ENCODE peak calls at places on chromosomes 13 and 19, in eight cellular contexts. F is A549; G is cardiac fibroblast; B is CD8-positive, alpha-beta memory T cell; N is mucosa of descending colon; Q is AG04449; P is psoas muscle; S is heart right ventricle. Z is an unnamed sample.
A peak's percentile ranks its signal among the peaks of the same experiment; 100 is the strongest.

GRCh38 chr19:10111405-10111811 is at the start of gene P2RY11:
- DNase-seq in N (peak; percentile 59), F (no peak), P (no peak), Q (no peak), G (no peak), B (peak; percentile 83), S (no peak), Z (no peak)

GRCh38 chr13:109243311-109243951 is 543.0 kb downstream of the IRS2 start:
- DNase-seq in N (no peak), G (peak; percentile 98), B (no peak), F (peak; percentile 64), P (no peak), S (peak; percentile 40), Q (peak; percentile 71), Z (peak; percentile 88)

GRCh38 chr13:85137516-85137915 is 661.7 kb downstream of the SLITRK6 start:
- DNase-seq in G (no peak), N (no peak), P (no peak), S (no peak), F (no peak), B (no peak), Q (no peak), Z (no peak)

GRCh38 chr13:43934273-43934672 is 54.6 kb downstream of the LACC1 start:
- DNase-seq in G (peak; percentile 8), N (no peak), P (no peak), F (peak; percentile 6), B (no peak), S (no peak), Q (no peak), Z (no peak)

GRCh38 chr19:49205114-49205513 is 47.5 kb downstream of the TRPM4 start:
- DNase-seq in N (no peak), Q (no peak), G (no peak), P (no peak), S (no peak), B (no peak), F (no peak), Z (no peak)

GRCh38 chr19:18999896-19000620 is 33.3 kb downstream of the SUGP2 start:
- DNase-seq in F (peak; percentile 20), N (no peak), G (peak; percentile 24), B (no peak), S (no peak), Q (no peak), P (no peak), Z (no peak)

GRCh38 chr19:43469160-43469480 is 3.7 kb upstream of the LYPD3 start:
- DNase-seq in N (no peak), F (no peak), P (no peak), S (no peak), G (peak; percentile 20), Q (no peak), B (no peak), Z (no peak)

GRCh38 chr13:102317593-102317992 is 84.3 kb downstream of the FGF14 start:
- DNase-seq in B (no peak), S (peak; percentile 92), G (peak; percentile 38), Q (no peak), P (peak; percentile 87), N (peak; percentile 51), F (no peak), Z (peak; percentile 84)

GRCh38 chr19:33389574-33390119 is 16.1 kb downstream of the CEBPG start:
- DNase-seq in F (no peak), P (no peak), Q (no peak), G (no peak), S (no peak), B (peak; percentile 38), N (peak; percentile 57), Z (no peak)

GRCh38 chr19:47331931-47332547 is at the start of gene C5AR2:
- DNase-seq in F (peak; percentile 53), N (no peak), Q (no peak), B (no peak), G (peak; percentile 45), P (peak; percentile 42), S (no peak), Z (peak; percentile 36)

GRCh38 chr19:38264486-38265212 is at the start of gene SPINT2:
- DNase-seq in F (no peak), N (no peak), G (no peak), S (no peak), Q (no peak), P (no peak), B (peak; percentile 72), Z (no peak)

GRCh38 chr19:35797663-35798062 is 15.0 kb downstream of the PRODH2 start:
- DNase-seq in S (no peak), G (no peak), Q (no peak), B (no peak), N (no peak), F (no peak), P (no peak), Z (no peak)

GRCh38 chr19:44142014-44142523 is 715 bp downstream of the ZNF234 start:
- DNase-seq in S (peak; percentile 7), P (peak; percentile 14), B (no peak), G (peak; percentile 52), Q (no peak), N (no peak), F (no peak), Z (no peak)

GRCh38 chr13:36030670-36031331 is 100.4 kb downstream of the DCLK1 start:
- DNase-seq in S (peak; percentile 28), B (no peak), G (peak; percentile 91), Q (peak; percentile 2), F (no peak), P (no peak), N (no peak), Z (peak; percentile 92)

GRCh38 chr13:36862722-36863121 is 43.7 kb downstream of the RFXAP start:
- DNase-seq in S (no peak), N (no peak), F (no peak), Q (no peak), B (no peak), G (no peak), P (no peak), Z (no peak)

GRCh38 chr19:50657672-50658437 is 8.6 kb downstream of the C19orf81 start:
- DNase-seq in P (peak; percentile 82), G (peak; percentile 96), N (peak; percentile 60), B (peak; percentile 67), S (peak; percentile 84), F (peak; percentile 100), Q (peak; percentile 95), Z (peak; percentile 93)

GRCh38 chr19:50654882-50655281 is 5.6 kb downstream of the C19orf81 start:
- DNase-seq in G (no peak), B (no peak), F (peak; percentile 58), N (no peak), P (no peak), Q (no peak), S (no peak), Z (no peak)

GRCh38 chr19:50658438-50659317 is 9.4 kb downstream of the C19orf81 start:
- DNase-seq in N (peak; percentile 60), F (peak; percentile 95), S (peak; percentile 53), B (no peak), P (peak; percentile 49), G (peak; percentile 46), Q (no peak), Z (peak; percentile 34)

GRCh38 chr19:50659318-50660082 is 10.3 kb downstream of the C19orf81 start:
- DNase-seq in P (no peak), N (no peak), G (no peak), Q (no peak), F (no peak), B (no peak), S (no peak), Z (no peak)

GRCh38 chr19:50657222-50657669 is 8.0 kb downstream of the C19orf81 start:
- DNase-seq in G (no peak), B (no peak), Q (no peak), S (no peak), N (no peak), P (no peak), F (no peak), Z (no peak)
- H3K4me3 ChIP-seq in G (no peak overlapping the region), B (peak overlapping the region; percentile 35), Q (no peak overlapping the region), S (no peak overlapping the region), N (no peak overlapping the region), P (no peak overlapping the region), F (peak overlapping the region; percentile 39), Z (no peak overlapping the region)

GRCh38 chr13:95385373-95385772 is 84.1 kb upstream of the ABCC4 start:
- DNase-seq in F (no peak), B (no peak), P (no peak), S (no peak), N (no peak), Q (no peak), G (no peak), Z (no peak)

GRCh38 chr13:95385808-95386207 is 84.6 kb upstream of the ABCC4 start:
- DNase-seq in P (no peak), S (no peak), B (no peak), G (peak; percentile 36), N (no peak), F (no peak), Q (no peak), Z (no peak)

GRCh38 chr13:95391325-95391724 is 90.1 kb upstream of the ABCC4 start:
- DNase-seq in S (peak; percentile 5), G (no peak), P (no peak), F (no peak), B (no peak), Q (no peak), N (no peak), Z (no peak)

GRCh38 chr13:95386370-95386769 is 85.1 kb upstream of the ABCC4 start:
- DNase-seq in N (no peak), G (no peak), B (no peak), F (no peak), S (no peak), Q (no peak), P (no peak), Z (no peak)

GRCh38 chr13:95388420-95389079 is 87.3 kb upstream of the ABCC4 start:
- DNase-seq in Q (no peak), P (no peak), N (no peak), G (no peak), S (no peak), B (no peak), F (no peak), Z (no peak)
- H3K4me3 ChIP-seq in Q (no peak overlapping the region), P (no peak overlapping the region), N (no peak overlapping the region), G (no peak overlapping the region), S (no peak overlapping the region), B (no peak overlapping the region), F (no peak overlapping the region), Z (no peak overlapping the region)

GRCh38 chr13:91112878-91113277 is 234.6 kb upstream of the MIR17HG start:
- DNase-seq in P (no peak), G (no peak), N (no peak), Q (no peak), B (no peak), S (no peak), F (no peak), Z (no peak)
- H3K4me3 ChIP-seq in P (no peak overlapping the region), G (no peak overlapping the region), N (no peak overlapping the region), Q (no peak overlapping the region), B (no peak overlapping the region), S (no peak overlapping the region), F (no peak overlapping the region), Z (no peak overlapping the region)

DNA sequence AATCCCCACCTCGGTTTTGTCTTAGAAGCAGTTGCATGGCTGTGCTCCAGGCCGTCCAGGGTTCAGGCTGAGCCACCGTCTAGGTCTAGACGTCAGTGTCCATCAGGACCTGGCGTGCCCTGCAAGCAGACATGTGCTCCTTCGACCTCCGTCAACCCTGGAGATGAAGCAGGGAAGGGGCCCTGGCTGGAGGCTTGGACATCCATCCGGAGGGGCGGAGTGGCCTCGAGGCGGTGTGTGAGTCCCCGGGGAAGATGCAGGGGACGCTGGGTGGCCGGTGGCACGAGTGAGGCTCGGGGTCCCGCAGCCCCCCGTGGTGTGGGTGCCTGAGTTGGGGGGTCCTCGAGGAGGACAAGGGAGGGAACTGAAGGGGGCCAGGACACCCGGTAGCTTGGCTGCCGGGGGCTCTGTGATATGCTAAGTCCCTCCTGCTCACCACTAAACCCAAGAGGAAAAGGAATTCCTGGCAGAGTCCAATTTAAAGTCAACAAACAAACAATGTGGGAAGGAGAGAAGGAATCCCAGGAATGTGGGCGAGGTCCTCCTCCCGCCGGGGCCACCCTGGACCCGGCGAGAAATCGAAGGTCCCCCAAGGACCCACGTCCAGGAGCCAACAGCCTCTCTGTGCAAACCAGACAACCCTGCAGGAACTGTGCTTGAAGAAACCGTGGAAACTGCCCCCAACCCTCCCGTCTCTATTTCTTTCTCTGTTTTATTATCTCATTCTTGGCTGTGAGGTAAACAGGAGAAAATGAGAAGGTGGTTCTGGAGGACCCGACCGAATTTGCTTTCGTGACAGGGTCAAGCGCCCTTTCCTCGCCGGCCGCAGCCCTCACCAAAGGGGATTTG is 14.8 kb upstream of the PTBP1 start:
- DNase-seq in B (no peak), Q (peak; percentile 17), G (peak; percentile 75), F (peak; percentile 91), S (no peak), N (peak; percentile 29), P (peak; percentile 12), Z (no peak)
- H3K4me3 ChIP-seq in B (no peak overlapping the region), Q (peak overlapping the region; percentile 29), G (peak overlapping the region; percentile 24), F (peak overlapping the region; percentile 58), S (peak overlapping the region; percentile 50), N (no peak overlapping the region), P (peak overlapping the region; percentile 39), Z (no peak overlapping the region)

Z was measured in skeletal muscle cell.